ENCODE peak calls at places on chromosomes 6 and 20, in five cellular contexts. One of them, this sample, is unnamed.

GRCh38 chr6:149025061-149025460 is 278.2 kb downstream of the UST start:
- DNase-seq in epithelial cell of prostate: no peak
- DNase-seq in 8988T: no peak
- DNase-seq in PC-3: no peak
- DNase-seq in stimulated activated CD4-positive, alpha-beta T cell treated with anti-CD3 and anti-CD28 coated beads, Interleukin-2, amount 100 ng/mL, for 48 hours: no peak
- DNase-seq in this sample: no peak

GRCh38 chr20:44961868-44962267 is 1.7 kb upstream of the TOMM34 start:
- DNase-seq in epithelial cell of prostate: no peak
- DNase-seq in 8988T: no peak
- DNase-seq in PC-3: peak; percentile 68
- DNase-seq in stimulated activated CD4-positive, alpha-beta T cell treated with anti-CD3 and anti-CD28 coated beads, Interleukin-2, amount 100 ng/mL, for 48 hours: no peak
- DNase-seq in this sample: no peak

GRCh38 chr6:109428889-109429477 is 11.4 kb downstream of the PPIL6 start:
- DNase-seq in epithelial cell of prostate: no peak
- DNase-seq in 8988T: no peak
- DNase-seq in PC-3: peak; percentile 32
- DNase-seq in stimulated activated CD4-positive, alpha-beta T cell treated with anti-CD3 and anti-CD28 coated beads, Interleukin-2, amount 100 ng/mL, for 48 hours: no peak
- DNase-seq in this sample: no peak

GRCh38 chr6:41780623-41781301 is at the start of gene PRICKLE4:
- DNase-seq in epithelial cell of prostate: no peak
- DNase-seq in 8988T: peak; percentile 82
- DNase-seq in PC-3: peak; percentile 35
- DNase-seq in stimulated activated CD4-positive, alpha-beta T cell treated with anti-CD3 and anti-CD28 coated beads, Interleukin-2, amount 100 ng/mL, for 48 hours: no peak
- DNase-seq in this sample: no peak

GRCh38 chr6:160427312-160428068 is 79.3 kb downstream of the SLC22A3 start:
- DNase-seq in epithelial cell of prostate: no peak
- DNase-seq in 8988T: no peak
- DNase-seq in PC-3: peak; percentile 5
- DNase-seq in stimulated activated CD4-positive, alpha-beta T cell treated with anti-CD3 and anti-CD28 coated beads, Interleukin-2, amount 100 ng/mL, for 48 hours: no peak
- DNase-seq in this sample: no peak

GRCh38 chr20:57746832-57747404 is 37.1 kb upstream of the PMEPA1 start:
- DNase-seq in epithelial cell of prostate: no peak
- DNase-seq in 8988T: no peak
- DNase-seq in PC-3: no peak
- DNase-seq in stimulated activated CD4-positive, alpha-beta T cell treated with anti-CD3 and anti-CD28 coated beads, Interleukin-2, amount 100 ng/mL, for 48 hours: no peak
- DNase-seq in this sample: no peak

GRCh38 chr6:5435449-5435848 is 174.1 kb downstream of the FARS2 start:
- DNase-seq in epithelial cell of prostate: no peak
- DNase-seq in 8988T: no peak
- DNase-seq in PC-3: peak; percentile 80
- DNase-seq in stimulated activated CD4-positive, alpha-beta T cell treated with anti-CD3 and anti-CD28 coated beads, Interleukin-2, amount 100 ng/mL, for 48 hours: no peak
- DNase-seq in this sample: no peak

GRCh38 chr6:85544776-85545175 is 48.9 kb downstream of the SNX14 start:
- DNase-seq in epithelial cell of prostate: no peak
- DNase-seq in 8988T: no peak
- DNase-seq in PC-3: no peak
- DNase-seq in stimulated activated CD4-positive, alpha-beta T cell treated with anti-CD3 and anti-CD28 coated beads, Interleukin-2, amount 100 ng/mL, for 48 hours: no peak
- DNase-seq in this sample: no peak

GRCh38 chr6:146028250-146028789 is 542 bp upstream of the GRM1 start:
- DNase-seq in epithelial cell of prostate: peak; percentile 0
- DNase-seq in 8988T: no peak
- DNase-seq in PC-3: peak; percentile 41
- DNase-seq in stimulated activated CD4-positive, alpha-beta T cell treated with anti-CD3 and anti-CD28 coated beads, Interleukin-2, amount 100 ng/mL, for 48 hours: peak; percentile 34
- DNase-seq in this sample: peak; percentile 20

GRCh38 chr20:50918403-50918802 is 12.8 kb downstream of the ADNP start:
- DNase-seq in epithelial cell of prostate: no peak
- DNase-seq in 8988T: no peak
- DNase-seq in PC-3: no peak
- DNase-seq in stimulated activated CD4-positive, alpha-beta T cell treated with anti-CD3 and anti-CD28 coated beads, Interleukin-2, amount 100 ng/mL, for 48 hours: no peak
- DNase-seq in this sample: no peak

GRCh38 chr6:159084493-159085091 is 39.8 kb upstream of the TAGAP start:
- DNase-seq in epithelial cell of prostate: peak; percentile 29
- DNase-seq in 8988T: no peak
- DNase-seq in PC-3: no peak
- DNase-seq in stimulated activated CD4-positive, alpha-beta T cell treated with anti-CD3 and anti-CD28 coated beads, Interleukin-2, amount 100 ng/mL, for 48 hours: no peak
- DNase-seq in this sample: no peak

GRCh38 chr6:89411019-89411268 is 1.1 kb downstream of the RRAGD start:
- DNase-seq in epithelial cell of prostate: no peak
- DNase-seq in 8988T: peak; percentile 45
- DNase-seq in PC-3: no peak
- DNase-seq in stimulated activated CD4-positive, alpha-beta T cell treated with anti-CD3 and anti-CD28 coated beads, Interleukin-2, amount 100 ng/mL, for 48 hours: peak; percentile 6
- DNase-seq in this sample: peak; percentile 34

GRCh38 chr6:92840246-92840930 is 579.0 kb downstream of the EPHA7 start:
- DNase-seq in epithelial cell of prostate: no peak
- DNase-seq in 8988T: no peak
- DNase-seq in PC-3: no peak
- DNase-seq in stimulated activated CD4-positive, alpha-beta T cell treated with anti-CD3 and anti-CD28 coated beads, Interleukin-2, amount 100 ng/mL, for 48 hours: no peak
- DNase-seq in this sample: no peak

GRCh38 chr6:37024665-37025337 is 19.3 kb downstream of the FGD2 start:
- DNase-seq in epithelial cell of prostate: peak; percentile 96
- DNase-seq in 8988T: no peak
- DNase-seq in PC-3: peak; percentile 95
- DNase-seq in stimulated activated CD4-positive, alpha-beta T cell treated with anti-CD3 and anti-CD28 coated beads, Interleukin-2, amount 100 ng/mL, for 48 hours: no peak
- DNase-seq in this sample: peak; percentile 52

GRCh38 chr20:60132827-60133549 is 174.8 kb downstream of the CDH26 start:
- DNase-seq in epithelial cell of prostate: no peak
- DNase-seq in 8988T: no peak
- DNase-seq in PC-3: no peak
- DNase-seq in stimulated activated CD4-positive, alpha-beta T cell treated with anti-CD3 and anti-CD28 coated beads, Interleukin-2, amount 100 ng/mL, for 48 hours: no peak
- DNase-seq in this sample: no peak

GRCh38 chr6:100138346-100139022 is 144.5 kb upstream of the MCHR2 start:
- DNase-seq in epithelial cell of prostate: no peak
- DNase-seq in 8988T: no peak
- DNase-seq in PC-3: no peak
- DNase-seq in stimulated activated CD4-positive, alpha-beta T cell treated with anti-CD3 and anti-CD28 coated beads, Interleukin-2, amount 100 ng/mL, for 48 hours: no peak
- DNase-seq in this sample: no peak

GRCh38 chr20:52010541-52010940 is 181.0 kb downstream of the ZFP64 start:
- DNase-seq in epithelial cell of prostate: no peak
- DNase-seq in 8988T: no peak
- DNase-seq in PC-3: no peak
- DNase-seq in stimulated activated CD4-positive, alpha-beta T cell treated with anti-CD3 and anti-CD28 coated beads, Interleukin-2, amount 100 ng/mL, for 48 hours: no peak
- DNase-seq in this sample: no peak

GRCh38 chr6:167551634-167552630 is 227.0 kb downstream of the TTLL2 start:
- DNase-seq in epithelial cell of prostate: no peak
- DNase-seq in 8988T: no peak
- DNase-seq in PC-3: no peak
- DNase-seq in stimulated activated CD4-positive, alpha-beta T cell treated with anti-CD3 and anti-CD28 coated beads, Interleukin-2, amount 100 ng/mL, for 48 hours: no peak
- DNase-seq in this sample: no peak

GRCh38 chr6:52362443-52363221 is 681 bp downstream of the PAQR8 start:
- DNase-seq in epithelial cell of prostate: no peak
- DNase-seq in 8988T: peak; percentile 35
- DNase-seq in PC-3: no peak
- DNase-seq in stimulated activated CD4-positive, alpha-beta T cell treated with anti-CD3 and anti-CD28 coated beads, Interleukin-2, amount 100 ng/mL, for 48 hours: peak; percentile 13
- DNase-seq in this sample: no peak

GRCh38 chr20:62737271-62737761 is 28.7 kb downstream of the NTSR1 start:
- DNase-seq in epithelial cell of prostate: no peak
- DNase-seq in 8988T: no peak
- DNase-seq in PC-3: no peak
- DNase-seq in stimulated activated CD4-positive, alpha-beta T cell treated with anti-CD3 and anti-CD28 coated beads, Interleukin-2, amount 100 ng/mL, for 48 hours: no peak
- DNase-seq in this sample: no peak

GRCh38 chr6:152874267-152874666 is 108.6 kb downstream of the FBXO5 start:
- DNase-seq in epithelial cell of prostate: no peak
- DNase-seq in 8988T: no peak
- DNase-seq in PC-3: no peak
- DNase-seq in stimulated activated CD4-positive, alpha-beta T cell treated with anti-CD3 and anti-CD28 coated beads, Interleukin-2, amount 100 ng/mL, for 48 hours: no peak
- DNase-seq in this sample: no peak

GRCh38 chr6:40727272-40727671 is 140.1 kb upstream of the LRFN2 start:
- DNase-seq in epithelial cell of prostate: no peak
- DNase-seq in 8988T: no peak
- DNase-seq in PC-3: no peak
- DNase-seq in stimulated activated CD4-positive, alpha-beta T cell treated with anti-CD3 and anti-CD28 coated beads, Interleukin-2, amount 100 ng/mL, for 48 hours: no peak
- DNase-seq in this sample: no peak

This sample was measured in MM.1S.